ENCODE peak calls at places on chromosomes 12 and 14, in five cellular contexts. One of them, this sample, is unnamed.

GRCh38 chr12:19755141-19755540 is 315.8 kb downstream of the AEBP2 start:
- DNase-seq in activated CD4-positive, CD25-positive, alpha-beta regulatory T cell: no peak
- DNase-seq in lower lobe of right lung: no peak
- DNase-seq in KG1: no peak
- DNase-seq in SW 1271: no peak
- DNase-seq in this sample: no peak

GRCh38 chr12:727321-727720 is 25.1 kb upstream of the WNK1 start:
- DNase-seq in SW 1271: no peak
- DNase-seq in activated CD4-positive, CD25-positive, alpha-beta regulatory T cell: no peak
- DNase-seq in lower lobe of right lung: no peak
- DNase-seq in KG1: no peak
- DNase-seq in this sample: no peak

GRCh38 chr14:22846811-22847307 is 10.5 kb downstream of the MMP14 start:
- DNase-seq in KG1: no peak
- DNase-seq in lower lobe of right lung: peak; percentile 26
- DNase-seq in SW 1271: no peak
- DNase-seq in activated CD4-positive, CD25-positive, alpha-beta regulatory T cell: no peak
- DNase-seq in this sample: no peak

GRCh38 chr14:71231521-71232393 is 324.5 kb downstream of the PCNX1 start:
- DNase-seq in KG1: no peak
- DNase-seq in activated CD4-positive, CD25-positive, alpha-beta regulatory T cell: no peak
- DNase-seq in SW 1271: no peak
- DNase-seq in lower lobe of right lung: no peak
- DNase-seq in this sample: no peak

GRCh38 chr14:103889313-103890051 is 38.8 kb upstream of the TDRD9 start:
- DNase-seq in activated CD4-positive, CD25-positive, alpha-beta regulatory T cell: no peak
- DNase-seq in lower lobe of right lung: peak; percentile 56
- DNase-seq in SW 1271: no peak
- DNase-seq in KG1: no peak
- DNase-seq in this sample: no peak

GRCh38 chr12:23611320-23611719 is 338.1 kb downstream of the SOX5 start:
- DNase-seq in activated CD4-positive, CD25-positive, alpha-beta regulatory T cell: no peak
- DNase-seq in lower lobe of right lung: no peak
- DNase-seq in KG1: no peak
- DNase-seq in SW 1271: no peak
- DNase-seq in this sample: no peak

GRCh38 chr14:24330973-24331674 is 3.7 kb downstream of the ADCY4 start:
- DNase-seq in activated CD4-positive, CD25-positive, alpha-beta regulatory T cell: no peak
- DNase-seq in SW 1271: no peak
- DNase-seq in KG1: no peak
- DNase-seq in lower lobe of right lung: no peak
- DNase-seq in this sample: no peak

GRCh38 chr12:58051378-58051777 is 110.0 kb downstream of the ATP23 start:
- DNase-seq in activated CD4-positive, CD25-positive, alpha-beta regulatory T cell: no peak
- DNase-seq in SW 1271: no peak
- DNase-seq in lower lobe of right lung: no peak
- DNase-seq in KG1: no peak
- DNase-seq in this sample: no peak

GRCh38 chr12:22626429-22626828 is 1.5 kb downstream of the ETNK1 start:
- DNase-seq in activated CD4-positive, CD25-positive, alpha-beta regulatory T cell: no peak
- DNase-seq in lower lobe of right lung: no peak
- DNase-seq in KG1: no peak
- DNase-seq in SW 1271: no peak
- DNase-seq in this sample: no peak

GRCh38 chr14:51079489-51079888 is 15.4 kb downstream of the TRIM9 start:
- DNase-seq in activated CD4-positive, CD25-positive, alpha-beta regulatory T cell: no peak
- DNase-seq in lower lobe of right lung: no peak
- DNase-seq in KG1: no peak
- DNase-seq in SW 1271: no peak
- DNase-seq in this sample: no peak

GRCh38 chr14:92619671-92620437 is 106.3 kb downstream of the RIN3 start:
- DNase-seq in KG1: no peak
- DNase-seq in activated CD4-positive, CD25-positive, alpha-beta regulatory T cell: no peak
- DNase-seq in SW 1271: no peak
- DNase-seq in lower lobe of right lung: no peak
- DNase-seq in this sample: no peak

GRCh38 chr14:38357557-38357956 is 101.7 kb upstream of the CLEC14A start:
- DNase-seq in lower lobe of right lung: no peak
- DNase-seq in KG1: no peak
- DNase-seq in SW 1271: peak; percentile 52
- DNase-seq in activated CD4-positive, CD25-positive, alpha-beta regulatory T cell: no peak
- DNase-seq in this sample: no peak

GRCh38 chr12:28872654-28873268 is 276.3 kb upstream of the FAR2 start:
- DNase-seq in activated CD4-positive, CD25-positive, alpha-beta regulatory T cell: no peak
- DNase-seq in lower lobe of right lung: no peak
- DNase-seq in KG1: no peak
- DNase-seq in SW 1271: peak; percentile 43
- DNase-seq in this sample: peak; percentile 48

This sample was measured in Panc1.